ENCODE peak calls at places on chromosome 20, in six cellular contexts. Z is pancreas; D is hepatocyte; E is tibial artery; W is naive thymus-derived CD4-positive, alpha-beta T cell; Y is ovary. S is an unnamed sample.

GRCh38 chr20:634526-634925 is 18.5 kb downstream of the SRXN1 start:
- DNase-seq in Z (no peak), D (no peak), E (no peak), W (no peak), Y (no peak), S (peak)

GRCh38 chr20:14757728-14758127 is 420.3 kb upstream of the FLRT3 start:
- DNase-seq in Z (no peak), D (no peak), E (no peak), W (no peak), Y (no peak), S (no peak)

GRCh38 chr20:9294081-9294480 is 220.3 kb upstream of the LAMP5 start:
- DNase-seq in Z (no peak), D (peak), E (no peak), W (no peak), Y (no peak), S (no peak)

GRCh38 chr20:25280574-25281535 is 33.0 kb downstream of the PYGB start:
- DNase-seq in Z (peak), D (no peak), E (peak), W (no peak), Y (peak), S (no peak)

GRCh38 chr20:18057994-18058349 is 256 bp upstream of the OVOL2 start:
- DNase-seq in Z (no peak), D (no peak), E (no peak), W (no peak), Y (no peak), S (no peak)

GRCh38 chr20:14667241-14667640 is 329.8 kb upstream of the FLRT3 start:
- DNase-seq in Z (no peak), D (no peak), E (no peak), W (no peak), Y (no peak), S (no peak)

GRCh38 chr20:46035253-46035652 is 6.2 kb downstream of the SLC12A5 start:
- DNase-seq in Z (no peak), D (no peak), E (no peak), W (no peak), Y (no peak), S (no peak)

GRCh38 chr20:41340327-41341055 is at the start of gene LPIN3:
- DNase-seq in Z (peak), D (peak), E (peak), W (peak), Y (peak), S (peak)

GRCh38 chr20:62156592-62157386 is 13.2 kb downstream of the SS18L1 start:
- DNase-seq in Z (peak), D (peak), E (peak), W (peak), Y (peak), S (peak)

GRCh38 chr20:6664574-6664973 is 102.9 kb upstream of the BMP2 start:
- DNase-seq in Z (no peak), D (no peak), E (no peak), W (no peak), Y (no peak), S (no peak)

GRCh38 chr20:53611449-53611894 is 17.8 kb upstream of the ZNF217 start:
- DNase-seq in Z (peak), D (peak), E (no peak), W (no peak), Y (no peak), S (peak)

GRCh38 chr20:2742934-2743559 is 50.5 kb downstream of the EBF4 start:
- DNase-seq in Z (peak), D (peak), E (no peak), W (peak), Y (peak), S (peak)

GRCh38 chr20:20095114-20095872 is 43.0 kb downstream of the CFAP61 start:
- DNase-seq in Z (no peak), D (no peak), E (no peak), W (no peak), Y (no peak), S (no peak)

GRCh38 chr20:14707026-14707680 is 369.7 kb upstream of the FLRT3 start:
- DNase-seq in Z (no peak), D (no peak), E (no peak), W (no peak), Y (no peak), S (no peak)

GRCh38 chr20:556984-557383 is 13.4 kb upstream of the CSNK2A1 start:
- DNase-seq in Z (no peak), D (no peak), E (no peak), W (no peak), Y (no peak), S (no peak)

GRCh38 chr20:32355417-32355841 is 2.7 kb upstream of the ASXL1 start:
- DNase-seq in Z (no peak), D (no peak), E (no peak), W (no peak), Y (no peak), S (no peak)

GRCh38 chr20:25553819-25554296 is 31.5 kb downstream of the NINL start:
- DNase-seq in Z (no peak), D (peak), E (no peak), W (no peak), Y (peak), S (no peak)

GRCh38 chr20:25453035-25453810 is 45.8 kb downstream of the GINS1 start:
- DNase-seq in Z (no peak), D (no peak), E (no peak), W (no peak), Y (no peak), S (no peak)

GRCh38 chr20:10965936-10966470 is 292.2 kb upstream of the JAG1 start:
- DNase-seq in Z (no peak), D (no peak), E (no peak), W (no peak), Y (peak), S (no peak)

GRCh38 chr20:8368680-8369079 is 236.6 kb downstream of the PLCB1 start:
- DNase-seq in Z (no peak), D (no peak), E (no peak), W (no peak), Y (no peak), S (no peak)

GRCh38 chr20:20897922-20898321 is 185.5 kb upstream of the RALGAPA2 start:
- DNase-seq in Z (no peak), D (no peak), E (no peak), W (no peak), Y (no peak), S (no peak)

GRCh38 chr20:17995967-17996819 is 27.4 kb downstream of the MGME1 start:
- DNase-seq in Z (peak), D (peak), E (no peak), W (peak), Y (peak), S (no peak)

GRCh38 chr20:51022803-51023616 is at the start of gene KCNG1:
- DNase-seq in Z (peak), D (peak), E (no peak), W (no peak), Y (no peak), S (peak)

GRCh38 chr20:43681991-43682410 is 15.1 kb downstream of the MYBL2 start:
- DNase-seq in Z (peak), D (no peak), E (no peak), W (no peak), Y (no peak), S (no peak)

GRCh38 chr20:64222851-64223525 is 32.6 kb upstream of the PCMTD2 start:
- DNase-seq in Z (no peak), D (no peak), E (no peak), W (no peak), Y (peak), S (peak)

GRCh38 chr20:56273491-56273890 is 25.0 kb downstream of the MC3R start:
- DNase-seq in Z (no peak), D (no peak), E (no peak), W (no peak), Y (no peak), S (no peak)

GRCh38 chr20:13270211-13270610 is 49.1 kb downstream of the ISM1 start:
- DNase-seq in Z (no peak), D (no peak), E (no peak), W (no peak), Y (no peak), S (no peak)
- H3K27ac ChIP-seq in Z (no peak), D (no peak), E (no peak), W (no peak), Y (no peak), S (no peak)

DNA sequence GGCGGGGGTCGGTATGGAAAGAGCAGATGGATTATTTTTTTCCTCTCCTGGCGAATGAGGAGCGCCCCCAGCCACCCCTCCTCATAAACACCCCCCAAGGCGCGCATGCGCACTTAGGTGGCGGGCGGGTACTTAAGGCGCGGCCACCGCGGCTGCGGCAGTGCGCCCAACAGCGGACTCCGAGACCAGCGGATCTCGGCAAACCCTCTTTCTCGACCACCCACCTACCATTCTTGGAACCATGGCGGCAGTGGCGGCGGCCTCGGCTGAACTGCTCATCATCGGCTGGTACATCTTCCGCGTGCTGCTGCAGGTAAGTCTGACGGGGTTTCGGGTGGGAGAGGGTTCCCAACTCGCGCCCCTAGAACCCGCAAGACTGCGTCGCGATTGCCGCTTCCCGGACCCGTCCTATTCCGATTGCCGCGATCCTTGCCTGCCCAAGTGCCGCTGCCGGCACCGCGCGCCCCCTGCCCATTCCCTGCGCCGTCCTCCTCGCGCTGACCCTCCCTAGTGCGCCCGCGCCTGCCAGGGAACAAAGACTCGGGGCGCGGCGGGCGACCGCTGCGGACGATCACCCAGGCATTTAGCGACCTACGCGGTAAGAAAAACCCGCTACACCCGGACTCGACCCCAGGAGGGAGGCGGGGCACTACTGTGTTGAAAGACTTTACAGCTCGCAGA is at the start of gene NNAT:
- DNase-seq in Z (no peak), D (no peak), E (no peak), W (no peak), Y (no peak), S (peak)
- H3K4me3 ChIP-seq in Z (no peak), D (no peak), E (peak), W (no peak), Y (peak), S (peak)

GRCh38 chr20:36856196-36856595 is 19.7 kb upstream of the TLDC2 start:
- DNase-seq in Z (no peak), D (no peak), E (no peak), W (no peak), Y (no peak), S (no peak)
- H3K27ac ChIP-seq in Z (no peak), D (no peak), E (peak), W (no peak), Y (no peak), S (peak)

GRCh38 chr20:49394264-49394663 is 88.2 kb downstream of the KCNB1 start:
- DNase-seq in Z (no peak), D (no peak), E (peak), W (no peak), Y (no peak), S (no peak)

GRCh38 chr20:49395183-49395582 is 87.3 kb downstream of the KCNB1 start:
- DNase-seq in Z (no peak), D (no peak), E (peak), W (no peak), Y (no peak), S (no peak)

GRCh38 chr20:49396230-49396629 is 86.2 kb downstream of the KCNB1 start:
- DNase-seq in Z (no peak), D (no peak), E (no peak), W (no peak), Y (no peak), S (no peak)

GRCh38 chr20:49394757-49395156 is 87.7 kb downstream of the KCNB1 start:
- DNase-seq in Z (no peak), D (no peak), E (no peak), W (no peak), Y (no peak), S (no peak)

DNA sequence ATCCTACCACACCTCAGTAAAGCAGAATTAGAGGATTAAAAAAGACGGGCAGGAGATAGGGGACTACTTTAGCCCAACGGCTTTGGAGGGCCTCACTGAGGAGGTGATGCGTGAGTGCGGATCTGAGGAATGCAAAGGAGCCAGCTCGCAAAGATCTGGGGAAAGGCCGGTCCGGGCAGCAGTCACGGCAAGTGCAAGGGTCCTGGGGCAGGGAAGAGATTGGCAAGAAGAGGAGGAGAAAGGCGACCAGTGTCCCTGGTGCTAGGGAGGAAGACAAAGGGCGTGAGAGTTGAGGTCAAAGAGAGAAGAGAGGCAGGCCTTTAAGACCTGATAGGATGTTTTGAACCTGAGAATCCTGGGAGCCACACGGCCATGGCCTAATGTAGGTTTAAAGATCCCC is 86.8 kb downstream of the KCNB1 start:
- DNase-seq in Z (no peak), D (no peak), E (no peak), W (no peak), Y (no peak), S (no peak)
- H3K4me3 ChIP-seq in Z (no peak), D (no peak), E (no peak), W (no peak), Y (no peak), S (no peak)

GRCh38 chr20:47265984-47266383 is 90.5 kb downstream of the ZMYND8 start:
- DNase-seq in Z (no peak), D (no peak), E (no peak), W (no peak), Y (no peak), S (no peak)

GRCh38 chr20:47266847-47267515 is 89.5 kb downstream of the ZMYND8 start:
- DNase-seq in Z (no peak), D (no peak), E (no peak), W (no peak), Y (no peak), S (no peak)

GRCh38 chr20:47263502-47264084 is 92.9 kb downstream of the ZMYND8 start:
- DNase-seq in Z (no peak), D (no peak), E (no peak), W (no peak), Y (no peak), S (no peak)

GRCh38 chr20:47263080-47263479 is 93.4 kb downstream of the ZMYND8 start:
- DNase-seq in Z (no peak), D (no peak), E (no peak), W (no peak), Y (no peak), S (no peak)

GRCh38 chr20:47265214-47265613 is 91.3 kb downstream of the ZMYND8 start:
- DNase-seq in Z (no peak), D (no peak), E (no peak), W (no peak), Y (no peak), S (no peak)
- H3K27ac ChIP-seq in Z (no peak), D (no peak), E (no peak), W (no peak), Y (no peak), S (no peak)

DNA sequence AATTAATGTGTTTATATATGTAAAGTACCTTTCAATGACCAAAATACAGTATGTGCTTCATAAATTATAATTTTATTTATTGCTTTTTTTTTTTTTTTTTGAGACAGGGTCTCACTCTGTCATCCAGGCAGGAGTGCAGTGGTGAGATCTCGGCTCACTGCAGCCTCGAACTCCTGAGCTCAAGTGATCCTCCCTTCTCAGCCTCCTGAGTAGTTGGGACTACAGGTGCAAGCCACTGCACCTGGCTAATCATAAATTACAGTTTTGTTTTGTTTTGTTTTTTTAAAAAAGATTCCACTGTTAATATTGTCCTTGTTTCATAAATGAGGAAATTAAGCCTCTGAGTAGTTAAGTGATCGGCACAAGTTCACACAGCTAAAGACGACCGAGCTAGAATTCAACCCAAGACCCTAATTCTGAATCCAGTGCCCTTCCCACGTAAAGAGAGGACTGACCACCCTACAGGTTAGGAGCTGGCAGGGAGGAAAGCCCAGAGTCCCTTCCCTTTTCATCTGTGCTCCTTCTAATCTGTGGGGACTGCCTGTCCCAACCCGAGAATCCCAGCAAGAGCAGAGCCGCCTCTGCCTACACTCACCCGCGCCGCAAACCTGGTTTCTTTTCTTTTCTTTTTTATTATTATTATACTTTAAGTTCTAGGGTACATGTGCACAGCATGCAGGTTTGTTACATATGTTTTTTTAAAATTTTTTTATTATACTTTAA is 8.5 kb upstream of the GDF5 start:
- DNase-seq in Z (no peak), D (no peak), E (no peak), W (no peak), Y (no peak), S (no peak)
- H3K4me3 ChIP-seq in Z (peak), D (peak), E (peak), W (no peak), Y (peak), S (peak)

GRCh38 chr20:49167811-49168507 is 20.2 kb downstream of the STAU1 start:
- DNase-seq in Z (no peak), D (no peak), E (no peak), W (no peak), Y (no peak), S (no peak)

GRCh38 chr20:49172413-49172812 is 15.7 kb downstream of the STAU1 start:
- DNase-seq in Z (no peak), D (no peak), E (no peak), W (no peak), Y (no peak), S (no peak)

GRCh38 chr20:49171928-49172327 is 16.2 kb downstream of the STAU1 start:
- DNase-seq in Z (no peak), D (no peak), E (no peak), W (no peak), Y (no peak), S (no peak)

GRCh38 chr20:49169547-49169946 is 18.6 kb downstream of the STAU1 start:
- DNase-seq in Z (no peak), D (no peak), E (no peak), W (no peak), Y (no peak), S (no peak)

GRCh38 chr20:49170714-49171113 is 17.4 kb downstream of the STAU1 start:
- DNase-seq in Z (no peak), D (no peak), E (no peak), W (no peak), Y (no peak), S (no peak)
- H3K27ac ChIP-seq in Z (no peak), D (no peak), E (no peak), W (no peak), Y (no peak), S (no peak)

DNA sequence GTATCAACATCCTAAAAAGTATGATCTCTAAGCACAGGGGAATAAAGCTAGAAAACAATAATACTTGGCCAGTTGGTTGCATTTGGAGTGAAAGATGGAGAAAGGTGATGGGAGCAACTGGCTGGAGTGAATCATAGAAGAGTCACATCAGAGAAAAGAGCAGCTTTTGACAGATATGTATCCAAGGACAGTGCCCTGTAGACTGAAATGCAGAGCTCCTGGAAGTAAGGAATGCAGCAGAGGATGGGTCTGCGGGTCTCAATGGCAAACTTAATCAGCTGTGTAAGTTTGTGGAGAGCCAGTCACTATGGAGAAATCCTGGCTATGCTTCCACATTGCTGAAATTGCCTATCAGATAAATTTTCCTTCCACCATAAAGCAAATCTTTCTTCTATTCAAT is 253.6 kb upstream of the PRND start:
- DNase-seq in Z (no peak), D (no peak), E (no peak), W (no peak), Y (no peak), S (no peak)
- H3K4me3 ChIP-seq in Z (no peak), D (no peak), E (no peak), W (no peak), Y (no peak), S (no peak)

GRCh38 chr20:58044286-58044685 is 184.2 kb downstream of the ANKRD60 start:
- DNase-seq in Z (no peak), D (no peak), E (no peak), W (no peak), Y (no peak), S (no peak)
- H3K27ac ChIP-seq in Z (no peak), D (no peak), E (no peak), W (no peak), Y (no peak), S (no peak)